ENCODE peak calls at places on chromosomes 11 and 22, in four cellular contexts. W is thyroid gland, Q is fibroblast of mammary gland, D is KBM-7. X is an unnamed sample.

GRCh38 chr22:42635531-42635930 is 4.9 kb downstream of the ATP5MGL start:
- DNase-seq in W (no peak), Q (peak), D (no peak), X (peak)

GRCh38 chr11:36037031-36037430 is 93.2 kb downstream of the LDLRAD3 start:
- DNase-seq in W (peak), Q (peak), D (no peak), X (no peak)

GRCh38 chr11:45079943-45080719 is 66.3 kb upstream of the PRDM11 start:
- DNase-seq in W (no peak), Q (no peak), D (peak), X (no peak)

GRCh38 chr22:37499006-37499707 is 13.0 kb upstream of the MFNG start:
- DNase-seq in W (no peak), Q (no peak), D (no peak), X (no peak)

GRCh38 chr22:20069331-20070042 is 10.6 kb upstream of the DGCR8 start:
- DNase-seq in W (no peak), Q (no peak), D (no peak), X (no peak)

GRCh38 chr11:13831707-13832106 is 130.8 kb upstream of the SPON1 start:
- DNase-seq in W (peak), Q (no peak), D (no peak), X (peak)

GRCh38 chr22:46740910-46741785 is 3.1 kb upstream of the CERK start:
- DNase-seq in W (no peak), Q (no peak), D (no peak), X (no peak)

GRCh38 chr11:6357222-6357621 is 33.1 kb upstream of the SMPD1 start:
- DNase-seq in W (peak), Q (peak), D (no peak), X (peak)

GRCh38 chr11:103947566-103947919 is 88.9 kb upstream of the DDI1 start:
- DNase-seq in W (no peak), Q (peak), D (no peak), X (no peak)

GRCh38 chr11:16804104-16804947 is 65.9 kb downstream of the C11orf58 start:
- DNase-seq in W (no peak), Q (peak), D (no peak), X (no peak)

GRCh38 chr11:8715501-8715900 is 32.9 kb downstream of the RPL27A start:
- DNase-seq in W (no peak), Q (no peak), D (no peak), X (no peak)

GRCh38 chr22:49203863-49204598 is 623.6 kb downstream of the BRD1 start:
- DNase-seq in W (no peak), Q (no peak), D (no peak), X (peak)

GRCh38 chr11:79102821-79103220 is 338.0 kb downstream of the TENM4 start:
- DNase-seq in W (no peak), Q (no peak), D (no peak), X (no peak)

GRCh38 chr22:48045369-48045768 is 1282.9 kb downstream of the TBC1D22A start:
- DNase-seq in W (no peak), Q (no peak), D (no peak), X (peak)

GRCh38 chr11:67664213-67664585 is 10.2 kb downstream of the ALDH3B2 start:
- DNase-seq in W (no peak), Q (no peak), D (no peak), X (no peak)

GRCh38 chr11:75323609-75324008 is 27.9 kb downstream of the ARRB1 start:
- DNase-seq in W (no peak), Q (no peak), D (no peak), X (no peak)

GRCh38 chr11:124602193-124602592 is 9.0 kb upstream of the PANX3 start:
- DNase-seq in W (no peak), Q (peak), D (no peak), X (no peak)